ENCODE peak calls at places on chromosomes 13 and 19, in nine cellular contexts. L is omental fat pad, U is RWPE1, Y is BJ, X is kidney epithelial cell, S is MCF 10A, T is AG09319, Q is cardiac fibroblast, H is bronchial epithelial cell. E is an unnamed sample.

GRCh38 chr13:93108111-93108581 is 118.5 kb upstream of the GPC6 start:
- DNase-seq in L (no peak), U (no peak), Y (no peak), X (no peak), S (no peak), T (no peak), Q (peak), H (no peak), E (no peak)

GRCh38 chr19:55451163-55451521 is 8.0 kb upstream of the SHISA7 start:
- DNase-seq in L (no peak), U (no peak), Y (no peak), X (no peak), S (no peak), T (no peak), Q (no peak), H (no peak), E (no peak)

GRCh38 chr13:96662036-96662435 is 332.2 kb downstream of the OXGR1 start:
- DNase-seq in L (no peak), U (no peak), Y (no peak), X (no peak), S (no peak), T (no peak), Q (no peak), H (peak), E (no peak)

GRCh38 chr13:67221630-67222226 is 8.4 kb downstream of the PCDH9 start:
- DNase-seq in L (no peak), U (no peak), Y (no peak), X (no peak), S (no peak), T (no peak), Q (peak), H (no peak), E (no peak)

GRCh38 chr19:50720921-50721291 is 1.3 kb upstream of the SHANK1 start:
- DNase-seq in L (no peak), U (no peak), Y (no peak), X (no peak), S (no peak), T (peak), Q (no peak), H (peak), E (no peak)

GRCh38 chr13:40315416-40316064 is 350.9 kb downstream of the FOXO1 start:
- DNase-seq in L (no peak), U (peak), Y (no peak), X (peak), S (peak), T (no peak), Q (peak), H (peak), E (no peak)

GRCh38 chr19:56504581-56504980 is 3.1 kb upstream of the ZNF471 start:
- DNase-seq in L (no peak), U (no peak), Y (no peak), X (no peak), S (no peak), T (no peak), Q (peak), H (peak), E (no peak)

GRCh38 chr19:54332149-54332548 is 6.8 kb downstream of the LILRA4 start:
- DNase-seq in L (no peak), U (no peak), Y (no peak), X (no peak), S (no peak), T (no peak), Q (no peak), H (no peak), E (no peak)

GRCh38 chr19:43767818-43768217 is 13.0 kb downstream of the KCNN4 start:
- DNase-seq in L (no peak), U (no peak), Y (no peak), X (no peak), S (no peak), T (no peak), Q (no peak), H (no peak), E (no peak)

GRCh38 chr19:1286859-1287621 is 1.4 kb downstream of the EFNA2 start:
- DNase-seq in L (no peak), U (no peak), Y (no peak), X (no peak), S (no peak), T (no peak), Q (no peak), H (no peak), E (peak)

GRCh38 chr19:14203258-14203657 is 2.7 kb downstream of the ADGRL1 start:
- DNase-seq in L (no peak), U (no peak), Y (no peak), X (no peak), S (no peak), T (no peak), Q (no peak), H (no peak), E (peak)

GRCh38 chr13:33870046-33870668 is 52.2 kb downstream of the RFC3 start:
- DNase-seq in L (no peak), U (no peak), Y (no peak), X (no peak), S (peak), T (no peak), Q (no peak), H (no peak), E (no peak)

GRCh38 chr13:27353166-27353583 is 71.2 kb upstream of the GTF3A start:
- DNase-seq in L (no peak), U (no peak), Y (no peak), X (peak), S (no peak), T (no peak), Q (peak), H (peak), E (no peak)

GRCh38 chr13:28657784-28658538 is 969 bp upstream of the POMP start:
- DNase-seq in L (no peak), U (no peak), Y (no peak), X (no peak), S (no peak), T (no peak), Q (peak), H (peak), E (no peak)

GRCh38 chr13:52925775-52926285 is 77.4 kb upstream of the PCDH8 start:
- DNase-seq in L (no peak), U (peak), Y (no peak), X (no peak), S (peak), T (no peak), Q (no peak), H (peak), E (no peak)

GRCh38 chr13:26344980-26345379 is 91.1 kb downstream of the CDK8 start:
- DNase-seq in L (no peak), U (no peak), Y (no peak), X (no peak), S (no peak), T (no peak), Q (no peak), H (no peak), E (no peak)

GRCh38 chr13:98785405-98785804 is 32.9 kb upstream of the SLC15A1 start:
- DNase-seq in L (no peak), U (no peak), Y (no peak), X (no peak), S (no peak), T (no peak), Q (no peak), H (peak), E (no peak)

GRCh38 chr13:105063676-105064075 is 1471.8 kb downstream of the EFNB2 start:
- DNase-seq in L (no peak), U (no peak), Y (no peak), X (no peak), S (no peak), T (no peak), Q (no peak), H (no peak), E (no peak)

GRCh38 chr19:15775249-15775648 is 12.2 kb upstream of the OR10H5 start:
- DNase-seq in L (no peak), U (no peak), Y (no peak), X (no peak), S (no peak), T (no peak), Q (no peak), H (no peak), E (no peak)

GRCh38 chr13:95481051-95481775 is 71.3 kb upstream of the CLDN10 start:
- DNase-seq in L (no peak), U (no peak), Y (no peak), X (no peak), S (peak), T (no peak), Q (peak), H (no peak), E (no peak)

GRCh38 chr19:4295972-4296771 is 6.0 kb downstream of the TMIGD2 start:
- DNase-seq in L (no peak), U (no peak), Y (no peak), X (no peak), S (peak), T (no peak), Q (peak), H (no peak), E (peak)

GRCh38 chr19:35991731-35992450 is 3.1 kb upstream of the SDHAF1 start:
- DNase-seq in L (no peak), U (no peak), Y (no peak), X (peak), S (no peak), T (no peak), Q (peak), H (no peak), E (no peak)

GRCh38 chr13:24306632-24307031 is 2.7 kb upstream of the C1QTNF9 start:
- DNase-seq in L (no peak), U (no peak), Y (peak), X (peak), S (no peak), T (peak), Q (peak), H (peak), E (no peak)

GRCh38 chr13:40433577-40433976 is 232.9 kb downstream of the FOXO1 start:
- DNase-seq in L (no peak), U (no peak), Y (no peak), X (no peak), S (no peak), T (no peak), Q (no peak), H (no peak), E (no peak)

GRCh38 chr13:52454459-52454824 is 836 bp upstream of the CKAP2 start:
- DNase-seq in L (no peak), U (peak), Y (no peak), X (no peak), S (peak), T (no peak), Q (peak), H (peak), E (no peak)

GRCh38 chr13:54845351-54845965 is 1816.8 kb downstream of the OLFM4 start:
- DNase-seq in L (no peak), U (no peak), Y (no peak), X (no peak), S (no peak), T (no peak), Q (no peak), H (no peak), E (no peak)

DNA sequence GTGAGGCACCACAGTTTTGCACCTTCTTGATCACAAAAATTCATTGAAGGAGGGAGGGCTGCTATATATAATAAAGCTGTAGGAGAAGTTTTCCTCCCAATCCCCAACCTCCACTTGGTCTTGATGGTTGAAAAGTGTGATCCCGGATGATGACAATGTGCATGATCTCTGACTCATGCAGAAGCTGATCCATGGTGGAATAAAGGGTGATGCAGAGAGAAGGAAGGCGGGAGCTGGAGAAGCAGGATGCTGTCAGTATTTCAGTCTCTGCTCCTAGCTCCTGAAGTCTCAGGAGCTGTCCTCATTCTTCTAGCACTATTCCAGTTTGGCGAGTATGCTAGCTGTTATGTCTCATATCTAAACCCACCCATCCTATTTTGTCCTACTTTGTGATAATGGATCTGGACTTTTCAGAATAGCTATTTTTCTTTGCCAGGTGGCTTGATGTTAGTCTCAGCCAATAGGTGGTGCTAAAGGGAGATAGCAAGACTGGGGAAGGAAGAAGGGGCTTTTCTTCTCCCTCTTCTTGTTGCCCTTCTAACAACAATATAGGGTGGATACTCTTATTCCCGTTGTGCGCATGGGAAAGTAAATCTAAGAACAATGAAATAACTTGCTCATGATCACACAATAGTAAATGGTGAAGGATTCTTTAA is 65.6 kb upstream of the HTR2A start:
- DNase-seq in L (no peak), U (peak), Y (no peak), X (no peak), S (peak), T (no peak), Q (peak), H (peak), E (no peak)
- TF ChIP-seq CTCF in L (no peak), U (no peak), Y (peak), X (peak), S (peak), T (peak), Q (peak), H (peak), E (no peak)

GRCh38 chr13:113935081-113935511 is 38.8 kb downstream of the C13orf46 start:
- DNase-seq in L (no peak), U (no peak), Y (no peak), X (no peak), S (no peak), T (no peak), Q (no peak), H (no peak), E (no peak)
- TF ChIP-seq CTCF in L (no peak), U (no peak), Y (no peak), X (no peak), S (no peak), T (no peak), Q (no peak), H (no peak), E (no peak)

GRCh38 chr19:38596057-38596981 is 21.4 kb downstream of the MAP4K1 start:
- DNase-seq in L (no peak), U (peak), Y (no peak), X (no peak), S (no peak), T (no peak), Q (no peak), H (peak), E (peak)
- TF ChIP-seq CTCF in L (no peak), U (no peak), Y (no peak), X (no peak), S (no peak), T (no peak), Q (no peak), H (no peak), E (no peak)

DNA sequence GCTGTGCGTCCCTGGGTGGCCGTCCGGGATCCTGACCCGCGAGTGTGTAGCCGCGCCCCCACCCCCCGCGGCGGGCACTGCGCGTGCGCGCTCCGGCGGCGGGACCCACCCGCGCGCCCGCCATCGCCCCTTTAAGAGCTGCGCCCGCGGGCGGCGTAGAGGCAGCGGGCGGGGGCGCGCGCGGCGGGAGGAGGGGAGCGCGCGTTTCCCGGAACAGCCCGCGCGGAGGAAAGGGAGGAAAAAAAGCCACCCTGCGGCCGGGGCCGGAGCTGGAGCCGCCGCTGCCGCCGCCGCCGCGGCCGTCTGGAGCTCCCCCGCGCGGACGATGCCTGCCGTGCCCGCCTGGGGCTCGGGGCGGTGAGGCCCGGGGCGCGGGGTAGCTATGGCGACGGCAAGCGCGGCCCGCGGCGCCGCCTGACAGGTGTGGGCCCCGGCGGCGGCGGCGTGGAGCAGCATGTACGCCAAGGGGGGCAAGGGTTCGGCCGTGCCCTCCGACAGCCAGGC is at the start of gene SSBP4:
- DNase-seq in L (no peak), U (peak), Y (no peak), X (no peak), S (peak), T (no peak), Q (peak), H (no peak), E (peak)
- TF ChIP-seq CTCF in L (no peak), U (peak), Y (no peak), X (no peak), S (peak), T (peak), Q (no peak), H (no peak), E (peak)

GRCh38 chr19:38974599-38975213 is 836 bp downstream of the FBXO17 start:
- DNase-seq in L (no peak), U (no peak), Y (no peak), X (no peak), S (no peak), T (no peak), Q (peak), H (no peak), E (no peak)
- TF ChIP-seq CTCF in L (no peak), U (no peak), Y (no peak), X (no peak), S (no peak), T (no peak), Q (no peak), H (no peak), E (no peak)

E was measured in glutamatergic neuron.